ENCODE peak calls at places on chromosome 12, in four cellular contexts. R, Z, K and U are unnamed samples.

GRCh38 chr12:19201653-19202052 is 72.1 kb downstream of the PLEKHA5 start:
- DNase-seq in Z (no peak), R (no peak), K (no peak), U (no peak)

GRCh38 chr12:59075968-59076367 is 155.7 kb upstream of the LRIG3 start:
- DNase-seq in R (no peak), K (no peak), Z (no peak), U (no peak)

GRCh38 chr12:2113501-2113912 is 60.7 kb downstream of the CACNA1C start:
- DNase-seq in Z (no peak), K (no peak), R (no peak), U (no peak)

GRCh38 chr12:132143328-132144071 is 619 bp downstream of the DDX51 start:
- DNase-seq in R (no peak), Z (peak; percentile 56), K (peak; percentile 33), U (peak; percentile 68)

GRCh38 chr12:52271157-52271556 is 3.3 kb upstream of the KRT86 start:
- DNase-seq in Z (no peak), K (no peak), R (no peak), U (no peak)

GRCh38 chr12:106078358-106079025 is 60.3 kb downstream of the NUAK1 start:
- DNase-seq in K (no peak), Z (no peak), R (no peak), U (no peak)

GRCh38 chr12:119153477-119154434 is 25.0 kb upstream of the HSPB8 start:
- DNase-seq in Z (peak; percentile 33), K (peak; percentile 7), R (no peak), U (peak; percentile 80)

GRCh38 chr12:50537538-50537919 is 32.7 kb downstream of the DIP2B start:
- DNase-seq in Z (no peak), R (no peak), K (no peak), U (no peak)

GRCh38 chr12:101490286-101490920 is 15.3 kb downstream of the SPIC start:
- DNase-seq in R (no peak), Z (peak; percentile 22), K (peak; percentile 37), U (no peak)

GRCh38 chr12:39392154-39392925 is 50.6 kb downstream of the KIF21A start:
- DNase-seq in K (no peak), R (no peak), Z (no peak), U (no peak)

GRCh38 chr12:1350055-1350933 is 244.1 kb downstream of the FBXL14 start:
- DNase-seq in Z (no peak), K (no peak), R (no peak), U (no peak)

GRCh38 chr12:116592116-116592637 is 33.0 kb downstream of the MAP1LC3B2 start:
- DNase-seq in Z (no peak), R (no peak), K (no peak), U (no peak)

GRCh38 chr12:43957732-43958131 is 121.9 kb downstream of the TMEM117 start:
- DNase-seq in R (no peak), Z (peak; percentile 15), K (peak; percentile 58), U (no peak)

GRCh38 chr12:24947541-24948451 is 1.1 kb downstream of the BCAT1 start:
- DNase-seq in Z (peak; percentile 52), K (no peak), R (no peak), U (no peak)

GRCh38 chr12:109308534-109309440 is at the start of gene FOXN4:
- DNase-seq in Z (no peak), K (no peak), R (no peak), U (no peak)

GRCh38 chr12:727321-727720 is 25.1 kb upstream of the WNK1 start:
- DNase-seq in Z (no peak), K (no peak), R (no peak), U (no peak)

GRCh38 chr12:104232609-104233280 is 17.2 kb downstream of the TXNRD1 start:
- DNase-seq in Z (no peak), K (no peak), R (no peak), U (no peak)

GRCh38 chr12:6929806-6930452 is 2.2 kb downstream of the ATN1 start:
- DNase-seq in R (no peak), Z (peak; percentile 81), K (no peak), U (no peak)

GRCh38 chr12:120413901-120414695 is 23.8 kb upstream of the COX6A1 start:
- DNase-seq in K (no peak), Z (no peak), R (no peak), U (no peak)

GRCh38 chr12:1844223-1844622 is 23.9 kb downstream of the LRTM2 start:
- DNase-seq in Z (no peak), R (no peak), K (no peak), U (no peak)

GRCh38 chr12:54989829-54990228 is 5.3 kb upstream of the TESPA1 start:
- DNase-seq in Z (no peak), K (no peak), R (no peak), U (no peak)

GRCh38 chr12:27652174-27652763 is 44.0 kb upstream of the REP15 start:
- DNase-seq in K (peak; percentile 46), R (no peak), Z (peak; percentile 42), U (no peak)

GRCh38 chr12:617304-617915 is 45.8 kb downstream of the NINJ2 start:
- DNase-seq in Z (no peak), R (no peak), K (no peak), U (no peak)